ENCODE peak calls at places on chromosome 17, in ten cellular contexts. V is lower leg skin, Y is GM13976, T is HFFc6, G is right atrium auricular region, U is neural crest cell, E is uterus, W is heart right ventricle, O is K562, J is PC-3. S is an unnamed sample.

GRCh38 chr17:81212365-81212764 is 10.4 kb downstream of the CEP131 start:
- DNase-seq in E (no peak), W (no peak), G (no peak), J (no peak), U (no peak), V (no peak), T (no peak), Y (no peak), O (no peak), S (no peak)

GRCh38 chr17:9895923-9896322 is 9.1 kb downstream of the RCVRN start:
- DNase-seq in Y (no peak), T (no peak), W (no peak), J (no peak), V (no peak), O (no peak), G (no peak), E (no peak), U (no peak), S (no peak)

GRCh38 chr17:71251276-71251675 is 869.5 kb upstream of the SOX9 start:
- DNase-seq in U (no peak), G (no peak), W (no peak), V (no peak), Y (no peak), E (no peak), O (no peak), J (no peak), T (no peak), S (no peak)

GRCh38 chr17:65811043-65811442 is 249.6 kb upstream of the AXIN2 start:
- DNase-seq in T (no peak), Y (no peak), V (no peak), E (no peak), J (no peak), O (no peak), U (no peak), G (no peak), W (no peak), S (no peak)

GRCh38 chr17:81482673-81483072 is 29.9 kb downstream of the ACTG1 start:
- DNase-seq in T (no peak), V (no peak), Y (no peak), E (no peak), U (no peak), J (no peak), G (no peak), O (no peak), W (no peak), S (no peak)

GRCh38 chr17:79531191-79531590 is 79.7 kb downstream of the RBFOX3 start:
- DNase-seq in U (no peak), E (no peak), T (no peak), Y (no peak), O (no peak), V (no peak), G (no peak), W (no peak), J (no peak), S (no peak)

GRCh38 chr17:35167046-35167445 is 19.4 kb downstream of the UNC45B start:
- DNase-seq in G (no peak), T (no peak), U (no peak), O (no peak), V (no peak), W (no peak), Y (no peak), E (no peak), J (peak), S (peak)

GRCh38 chr17:31369266-31369665 is 22.2 kb upstream of the RAB11FIP4 start:
- DNase-seq in G (no peak), W (no peak), Y (no peak), T (no peak), V (no peak), J (no peak), U (no peak), O (no peak), E (no peak), S (no peak)

GRCh38 chr17:81335388-81336157 is 40.5 kb upstream of the SLC38A10 start:
- DNase-seq in J (peak), G (no peak), O (no peak), U (no peak), Y (no peak), E (no peak), W (no peak), T (no peak), V (no peak), S (no peak)

GRCh38 chr17:30550512-30551273 is 73.5 kb downstream of the GOSR1 start:
- DNase-seq in E (no peak), Y (no peak), O (peak), J (peak), T (peak), V (no peak), W (no peak), G (peak), U (no peak), S (peak)

GRCh38 chr17:42179335-42179734 is 1.6 kb downstream of the KCNH4 start:
- DNase-seq in G (no peak), Y (no peak), O (no peak), J (no peak), E (no peak), T (no peak), V (no peak), U (no peak), W (no peak), S (no peak)

GRCh38 chr17:41785091-41785875 is 1.2 kb downstream of the JUP start:
- DNase-seq in J (peak), O (peak), G (no peak), E (no peak), V (no peak), W (peak), T (no peak), Y (no peak), U (no peak), S (peak)

GRCh38 chr17:41446806-41447205 is 6.0 kb upstream of the KRT38 start:
- DNase-seq in J (peak), U (no peak), E (no peak), Y (no peak), V (no peak), W (no peak), O (no peak), G (no peak), T (peak), S (no peak)

GRCh38 chr17:44797809-44798208 is 32.3 kb downstream of the GJC1 start:
- DNase-seq in U (no peak), O (no peak), T (no peak), W (no peak), V (no peak), J (no peak), Y (no peak), E (no peak), G (no peak), S (no peak)

GRCh38 chr17:44204453-44204882 is 4.8 kb upstream of the ATXN7L3 start:
- DNase-seq in W (no peak), G (no peak), E (no peak), T (peak), O (peak), U (no peak), J (peak), Y (no peak), V (no peak), S (peak)

GRCh38 chr17:63988741-63989621 is 9.2 kb upstream of the PRR29 start:
- DNase-seq in E (no peak), T (no peak), O (no peak), Y (no peak), U (no peak), V (no peak), J (no peak), W (no peak), G (no peak), S (no peak)

GRCh38 chr17:78318843-78319242 is 41.0 kb downstream of the SOCS3 start:
- DNase-seq in V (no peak), Y (no peak), U (no peak), O (no peak), G (no peak), W (no peak), T (no peak), E (no peak), J (no peak), S (no peak)

GRCh38 chr17:64328875-64329405 is 61.7 kb downstream of the PECAM1 start:
- DNase-seq in O (no peak), U (no peak), V (no peak), Y (no peak), W (no peak), T (no peak), J (no peak), E (no peak), G (no peak), S (no peak)

GRCh38 chr17:12463102-12463501 is 202.6 kb upstream of the MYOCD start:
- DNase-seq in V (no peak), U (no peak), W (no peak), G (no peak), Y (no peak), O (no peak), J (no peak), T (peak), E (no peak), S (no peak)

GRCh38 chr17:66383353-66383752 is 80.9 kb downstream of the PRKCA start:
- DNase-seq in G (no peak), T (peak), J (no peak), U (no peak), Y (no peak), E (no peak), V (no peak), W (no peak), O (no peak), S (no peak)

GRCh38 chr17:72707881-72708280 is 384.6 kb downstream of the SLC39A11 start:
- DNase-seq in U (no peak), G (no peak), T (no peak), W (no peak), V (no peak), E (no peak), O (no peak), J (no peak), Y (no peak), S (no peak)

GRCh38 chr17:21511368-21512195 is 135.4 kb downstream of the KCNJ12 start:
- DNase-seq in J (peak), W (peak), V (peak), O (peak), E (peak), T (peak), Y (peak), U (peak), G (peak), S (peak)

GRCh38 chr17:3639981-3640596 is 3.5 kb downstream of the CTNS start:
- DNase-seq in E (no peak), Y (no peak), J (no peak), T (peak), U (no peak), V (no peak), W (no peak), O (peak), G (no peak), S (no peak)

GRCh38 chr17:4717791-4718190 is 7.4 kb downstream of the ARRB2 start:
- DNase-seq in Y (no peak), W (no peak), V (no peak), T (no peak), J (no peak), U (no peak), O (no peak), G (no peak), E (no peak), S (no peak)

GRCh38 chr17:45029096-45029495 is 22.3 kb downstream of the DCAKD start:
- DNase-seq in U (no peak), O (no peak), Y (no peak), J (no peak), W (no peak), V (no peak), T (no peak), E (no peak), G (no peak), S (no peak)

GRCh38 chr17:82045916-82046484 is 5.6 kb downstream of the RFNG start:
- DNase-seq in V (no peak), T (no peak), E (no peak), G (no peak), Y (no peak), O (no peak), W (no peak), J (no peak), U (no peak), S (no peak)

GRCh38 chr17:58112970-58113631 is 29.9 kb downstream of the DYNLL2 start:
- DNase-seq in U (peak), J (peak), Y (peak), W (peak), E (peak), V (peak), T (peak), G (peak), O (peak), S (peak)

GRCh38 chr17:3033741-3034577 is 29.4 kb downstream of the OR1D5 start:
- DNase-seq in U (no peak), G (peak), E (no peak), T (no peak), O (no peak), V (no peak), W (no peak), Y (no peak), J (no peak), S (no peak)

GRCh38 chr17:19433727-19434340 is 22.8 kb downstream of the RNF112 start:
- DNase-seq in U (no peak), G (no peak), T (no peak), W (no peak), O (no peak), E (no peak), V (no peak), J (no peak), Y (no peak), S (no peak)

GRCh38 chr17:57875109-57876022 is 25.5 kb upstream of the MRPS23 start:
- DNase-seq in V (no peak), T (peak), E (peak), O (no peak), Y (no peak), G (peak), U (peak), J (peak), W (peak), S (peak)

GRCh38 chr17:41917957-41918391 is 777 bp downstream of the ACLY start:
- DNase-seq in J (peak), O (peak), T (no peak), E (peak), W (peak), V (peak), U (peak), G (peak), Y (no peak), S (no peak)

GRCh38 chr17:77210331-77210730 is 69.6 kb downstream of the SEC14L1 start:
- DNase-seq in U (no peak), G (no peak), T (no peak), V (no peak), W (no peak), E (no peak), Y (no peak), J (no peak), O (no peak), S (peak)

GRCh38 chr17:34261568-34261967 is 6.5 kb downstream of the CCL2 start:
- DNase-seq in E (no peak), J (no peak), V (no peak), W (no peak), G (no peak), T (no peak), Y (no peak), O (no peak), U (no peak), S (no peak)

GRCh38 chr17:72376486-72377345 is 255.9 kb downstream of the SOX9 start:
- DNase-seq in G (no peak), Y (no peak), W (no peak), U (no peak), T (peak), V (no peak), E (no peak), O (no peak), J (no peak), S (no peak)

GRCh38 chr17:60534010-60534555 is 8.0 kb upstream of the APPBP2 start:
- DNase-seq in Y (no peak), G (no peak), E (no peak), V (no peak), W (no peak), U (no peak), T (no peak), O (no peak), J (no peak), S (no peak)

GRCh38 chr17:50056217-50056960 is 479 bp downstream of the ITGA3 start:
- DNase-seq in W (no peak), O (peak), Y (peak), V (peak), E (peak), G (peak), T (peak), J (peak), U (peak), S (no peak)
- TF ChIP-seq CTCF in W (peak), O (no peak), Y (peak), V (no peak), E (peak), G (peak), T (peak), J (peak), U (peak), S (peak)

GRCh38 chr17:39672522-39673334 is 4.5 kb downstream of the PNMT start:
- DNase-seq in V (no peak), Y (no peak), W (no peak), T (no peak), J (no peak), O (no peak), U (no peak), G (no peak), E (no peak), S (no peak)
- TF ChIP-seq CTCF in V (no peak), Y (no peak), W (no peak), T (peak), J (no peak), O (peak), U (no peak), G (no peak), E (no peak), S (no peak)

DNA sequence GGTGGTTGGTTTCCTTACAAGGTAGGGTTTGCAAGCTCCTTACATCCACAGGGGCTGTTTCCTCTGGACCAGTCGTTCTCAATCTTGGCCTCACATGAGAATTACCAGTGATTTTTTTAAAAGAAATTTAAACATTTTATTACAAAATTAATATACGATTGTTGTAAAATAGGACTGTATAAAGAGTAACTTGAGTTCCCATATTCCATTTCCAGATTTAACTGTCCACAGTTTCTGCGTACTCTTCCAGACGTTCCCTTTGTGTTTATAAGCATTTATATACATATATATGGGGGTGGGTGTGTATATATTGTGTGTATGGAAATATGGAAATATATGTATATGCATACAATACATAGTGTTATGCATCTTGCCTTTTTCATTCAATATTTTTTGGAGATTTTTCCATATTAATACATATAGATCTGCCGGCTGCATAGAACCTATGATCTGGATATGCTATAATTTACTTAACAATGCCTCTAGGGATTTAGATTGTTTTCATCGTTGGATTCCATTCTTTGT is 31.5 kb downstream of the HLF start:
- DNase-seq in W (no peak), V (no peak), O (no peak), G (no peak), U (no peak), E (no peak), Y (no peak), T (no peak), J (no peak), S (no peak)
- TF ChIP-seq CTCF in W (peak), V (no peak), O (no peak), G (peak), U (no peak), E (no peak), Y (no peak), T (peak), J (no peak), S (no peak)

GRCh38 chr17:75289832-75290337 is 652 bp upstream of the SLC25A19 start:
- DNase-seq in V (peak), O (no peak), T (peak), U (no peak), W (peak), G (peak), J (peak), E (peak), Y (peak), S (peak)
- TF ChIP-seq CTCF in V (no peak), O (peak), T (peak), U (peak), W (peak), G (no peak), J (peak), E (peak), Y (peak), S (no peak)

GRCh38 chr17:48519427-48519826 is 11.4 kb downstream of the HOXB1 start:
- DNase-seq in G (no peak), Y (no peak), E (no peak), T (no peak), O (peak), W (no peak), J (no peak), U (no peak), V (no peak), S (no peak)

GRCh38 chr17:48526986-48527741 is 3.6 kb downstream of the HOXB1 start:
- DNase-seq in J (no peak), O (no peak), U (no peak), W (no peak), G (no peak), T (no peak), V (no peak), Y (no peak), E (no peak), S (no peak)

GRCh38 chr17:48520631-48521045 is 10.2 kb downstream of the HOXB1 start:
- DNase-seq in V (no peak), U (no peak), J (peak), T (no peak), O (no peak), Y (no peak), E (no peak), W (no peak), G (no peak), S (no peak)

GRCh38 chr17:48522031-48522593 is 8.7 kb downstream of the HOXB1 start:
- DNase-seq in W (no peak), E (peak), V (no peak), T (no peak), G (no peak), Y (no peak), U (no peak), J (peak), O (peak), S (no peak)

GRCh38 chr17:48522990-48523389 is 7.8 kb downstream of the HOXB1 start:
- DNase-seq in U (no peak), J (no peak), G (no peak), E (no peak), V (no peak), O (no peak), Y (no peak), W (no peak), T (no peak), S (no peak)
- TF ChIP-seq CTCF in U (peak), J (peak), G (no peak), E (no peak), V (no peak), O (peak), Y (no peak), W (no peak), T (peak), S (peak)

S was measured in bronchial epithelial cell.